ENCODE peak calls at places on chromosomes 7 and 10, in nine cellular contexts. One of them, this sample, is unnamed.

GRCh38 chr10:59708816-59709471 is 706 bp downstream of the SLC16A9 start:
- DNase-seq in putamen: no peak
- DNase-seq in MCF 10A: peak
- DNase-seq in Panc1: no peak
- DNase-seq in central memory CD4-positive, alpha-beta T cell: no peak
- DNase-seq in NCI-H1105: peak
- DNase-seq in stimulated activated CD4-positive, alpha-beta T cell treated with anti-CD3 and anti-CD28 coated beads, Interleukin-2, amount 100 ng/mL, for 48 hours: no peak
- DNase-seq in psoas muscle: peak
- DNase-seq in PC-3: peak
- DNase-seq in this sample: peak

GRCh38 chr10:110305767-110306451 is 1.2 kb upstream of the SMNDC1 start:
- DNase-seq in MCF 10A: peak
- DNase-seq in PC-3: peak
- DNase-seq in central memory CD4-positive, alpha-beta T cell: peak
- DNase-seq in Panc1: peak
- DNase-seq in NCI-H1105: no peak
- DNase-seq in stimulated activated CD4-positive, alpha-beta T cell treated with anti-CD3 and anti-CD28 coated beads, Interleukin-2, amount 100 ng/mL, for 48 hours: peak
- DNase-seq in psoas muscle: no peak
- DNase-seq in putamen: peak
- DNase-seq in this sample: no peak

GRCh38 chr7:117961235-117961634 is 88.0 kb upstream of the CTTNBP2 start:
- DNase-seq in putamen: no peak
- DNase-seq in central memory CD4-positive, alpha-beta T cell: no peak
- DNase-seq in Panc1: no peak
- DNase-seq in MCF 10A: no peak
- DNase-seq in psoas muscle: no peak
- DNase-seq in PC-3: no peak
- DNase-seq in NCI-H1105: no peak
- DNase-seq in stimulated activated CD4-positive, alpha-beta T cell treated with anti-CD3 and anti-CD28 coated beads, Interleukin-2, amount 100 ng/mL, for 48 hours: no peak
- DNase-seq in this sample: no peak

GRCh38 chr10:12728569-12728968 is 272.9 kb downstream of the CCDC3 start:
- DNase-seq in central memory CD4-positive, alpha-beta T cell: no peak
- DNase-seq in NCI-H1105: no peak
- DNase-seq in MCF 10A: no peak
- DNase-seq in PC-3: no peak
- DNase-seq in psoas muscle: no peak
- DNase-seq in Panc1: no peak
- DNase-seq in stimulated activated CD4-positive, alpha-beta T cell treated with anti-CD3 and anti-CD28 coated beads, Interleukin-2, amount 100 ng/mL, for 48 hours: no peak
- DNase-seq in putamen: no peak
- DNase-seq in this sample: no peak

GRCh38 chr10:100827819-100828743 is 82.7 kb downstream of the PAX2 start:
- DNase-seq in central memory CD4-positive, alpha-beta T cell: no peak
- DNase-seq in MCF 10A: peak
- DNase-seq in psoas muscle: peak
- DNase-seq in NCI-H1105: no peak
- DNase-seq in Panc1: no peak
- DNase-seq in putamen: no peak
- DNase-seq in PC-3: peak
- DNase-seq in stimulated activated CD4-positive, alpha-beta T cell treated with anti-CD3 and anti-CD28 coated beads, Interleukin-2, amount 100 ng/mL, for 48 hours: no peak
- DNase-seq in this sample: no peak

GRCh38 chr7:151251926-151252835 is 3.7 kb upstream of the SMARCD3 start:
- DNase-seq in NCI-H1105: peak
- DNase-seq in Panc1: no peak
- DNase-seq in putamen: peak
- DNase-seq in central memory CD4-positive, alpha-beta T cell: no peak
- DNase-seq in stimulated activated CD4-positive, alpha-beta T cell treated with anti-CD3 and anti-CD28 coated beads, Interleukin-2, amount 100 ng/mL, for 48 hours: no peak
- DNase-seq in PC-3: peak
- DNase-seq in MCF 10A: no peak
- DNase-seq in psoas muscle: peak
- DNase-seq in this sample: no peak

GRCh38 chr7:11529382-11529781 is 302.6 kb downstream of the THSD7A start:
- DNase-seq in MCF 10A: no peak
- DNase-seq in central memory CD4-positive, alpha-beta T cell: no peak
- DNase-seq in NCI-H1105: no peak
- DNase-seq in putamen: no peak
- DNase-seq in stimulated activated CD4-positive, alpha-beta T cell treated with anti-CD3 and anti-CD28 coated beads, Interleukin-2, amount 100 ng/mL, for 48 hours: no peak
- DNase-seq in PC-3: no peak
- DNase-seq in psoas muscle: no peak
- DNase-seq in Panc1: no peak
- DNase-seq in this sample: no peak

GRCh38 chr7:69276011-69276729 is 322.1 kb upstream of the AUTS2 start:
- DNase-seq in central memory CD4-positive, alpha-beta T cell: no peak
- DNase-seq in MCF 10A: no peak
- DNase-seq in stimulated activated CD4-positive, alpha-beta T cell treated with anti-CD3 and anti-CD28 coated beads, Interleukin-2, amount 100 ng/mL, for 48 hours: no peak
- DNase-seq in Panc1: no peak
- DNase-seq in putamen: no peak
- DNase-seq in PC-3: no peak
- DNase-seq in psoas muscle: no peak
- DNase-seq in NCI-H1105: no peak
- DNase-seq in this sample: no peak

GRCh38 chr10:103852189-103852711 is 3.1 kb downstream of the SH3PXD2A start:
- DNase-seq in Panc1: no peak
- DNase-seq in psoas muscle: peak
- DNase-seq in putamen: no peak
- DNase-seq in stimulated activated CD4-positive, alpha-beta T cell treated with anti-CD3 and anti-CD28 coated beads, Interleukin-2, amount 100 ng/mL, for 48 hours: no peak
- DNase-seq in PC-3: no peak
- DNase-seq in central memory CD4-positive, alpha-beta T cell: no peak
- DNase-seq in MCF 10A: no peak
- DNase-seq in NCI-H1105: no peak
- DNase-seq in this sample: no peak

GRCh38 chr10:60359066-60359465 is 30.6 kb downstream of the ANK3 start:
- DNase-seq in NCI-H1105: no peak
- DNase-seq in MCF 10A: no peak
- DNase-seq in psoas muscle: no peak
- DNase-seq in PC-3: no peak
- DNase-seq in putamen: no peak
- DNase-seq in central memory CD4-positive, alpha-beta T cell: no peak
- DNase-seq in Panc1: no peak
- DNase-seq in stimulated activated CD4-positive, alpha-beta T cell treated with anti-CD3 and anti-CD28 coated beads, Interleukin-2, amount 100 ng/mL, for 48 hours: no peak
- DNase-seq in this sample: no peak

GRCh38 chr10:130425881-130426435 is 289.8 kb downstream of the GLRX3 start:
- DNase-seq in putamen: no peak
- DNase-seq in PC-3: no peak
- DNase-seq in MCF 10A: no peak
- DNase-seq in central memory CD4-positive, alpha-beta T cell: no peak
- DNase-seq in stimulated activated CD4-positive, alpha-beta T cell treated with anti-CD3 and anti-CD28 coated beads, Interleukin-2, amount 100 ng/mL, for 48 hours: no peak
- DNase-seq in psoas muscle: no peak
- DNase-seq in NCI-H1105: no peak
- DNase-seq in Panc1: no peak
- DNase-seq in this sample: no peak

GRCh38 chr7:116528008-116528789 is 3.4 kb downstream of the CAV1 start:
- DNase-seq in putamen: no peak
- DNase-seq in psoas muscle: peak
- DNase-seq in central memory CD4-positive, alpha-beta T cell: no peak
- DNase-seq in Panc1: no peak
- DNase-seq in NCI-H1105: no peak
- DNase-seq in MCF 10A: peak
- DNase-seq in stimulated activated CD4-positive, alpha-beta T cell treated with anti-CD3 and anti-CD28 coated beads, Interleukin-2, amount 100 ng/mL, for 48 hours: no peak
- DNase-seq in PC-3: peak
- DNase-seq in this sample: no peak

GRCh38 chr7:4010923-4011656 is 671.0 kb upstream of the FOXK1 start:
- DNase-seq in stimulated activated CD4-positive, alpha-beta T cell treated with anti-CD3 and anti-CD28 coated beads, Interleukin-2, amount 100 ng/mL, for 48 hours: no peak
- DNase-seq in Panc1: no peak
- DNase-seq in putamen: no peak
- DNase-seq in psoas muscle: no peak
- DNase-seq in MCF 10A: no peak
- DNase-seq in PC-3: no peak
- DNase-seq in central memory CD4-positive, alpha-beta T cell: no peak
- DNase-seq in NCI-H1105: no peak
- DNase-seq in this sample: no peak

GRCh38 chr7:104207348-104207730 is 474 bp downstream of the ORC5 start:
- DNase-seq in putamen: peak
- DNase-seq in psoas muscle: no peak
- DNase-seq in central memory CD4-positive, alpha-beta T cell: peak
- DNase-seq in PC-3: peak
- DNase-seq in Panc1: no peak
- DNase-seq in stimulated activated CD4-positive, alpha-beta T cell treated with anti-CD3 and anti-CD28 coated beads, Interleukin-2, amount 100 ng/mL, for 48 hours: no peak
- DNase-seq in NCI-H1105: no peak
- DNase-seq in MCF 10A: peak
- DNase-seq in this sample: no peak

GRCh38 chr7:75937958-75938786 is 23.2 kb downstream of the POR start:
- DNase-seq in central memory CD4-positive, alpha-beta T cell: no peak
- DNase-seq in stimulated activated CD4-positive, alpha-beta T cell treated with anti-CD3 and anti-CD28 coated beads, Interleukin-2, amount 100 ng/mL, for 48 hours: no peak
- DNase-seq in PC-3: peak
- DNase-seq in NCI-H1105: no peak
- DNase-seq in Panc1: no peak
- DNase-seq in MCF 10A: peak
- DNase-seq in putamen: peak
- DNase-seq in psoas muscle: peak
- DNase-seq in this sample: no peak

GRCh38 chr10:86813101-86813500 is 56.7 kb downstream of the BMPR1A start:
- DNase-seq in putamen: no peak
- DNase-seq in stimulated activated CD4-positive, alpha-beta T cell treated with anti-CD3 and anti-CD28 coated beads, Interleukin-2, amount 100 ng/mL, for 48 hours: no peak
- DNase-seq in MCF 10A: peak
- DNase-seq in Panc1: no peak
- DNase-seq in PC-3: peak
- DNase-seq in psoas muscle: no peak
- DNase-seq in NCI-H1105: no peak
- DNase-seq in central memory CD4-positive, alpha-beta T cell: no peak
- DNase-seq in this sample: no peak

GRCh38 chr10:101952196-101952595 is 103.8 kb downstream of the ARMH3 start:
- DNase-seq in PC-3: no peak
- DNase-seq in central memory CD4-positive, alpha-beta T cell: no peak
- DNase-seq in Panc1: no peak
- DNase-seq in psoas muscle: no peak
- DNase-seq in putamen: no peak
- DNase-seq in NCI-H1105: no peak
- DNase-seq in stimulated activated CD4-positive, alpha-beta T cell treated with anti-CD3 and anti-CD28 coated beads, Interleukin-2, amount 100 ng/mL, for 48 hours: no peak
- DNase-seq in MCF 10A: no peak
- DNase-seq in this sample: no peak

GRCh38 chr7:17292858-17293257 is 5.6 kb upstream of the AHR start:
- DNase-seq in stimulated activated CD4-positive, alpha-beta T cell treated with anti-CD3 and anti-CD28 coated beads, Interleukin-2, amount 100 ng/mL, for 48 hours: no peak
- DNase-seq in PC-3: no peak
- DNase-seq in central memory CD4-positive, alpha-beta T cell: no peak
- DNase-seq in putamen: no peak
- DNase-seq in Panc1: no peak
- DNase-seq in MCF 10A: no peak
- DNase-seq in psoas muscle: no peak
- DNase-seq in NCI-H1105: no peak
- DNase-seq in this sample: no peak

GRCh38 chr7:5337047-5337446 is 54.3 kb downstream of the SLC29A4 start:
- DNase-seq in central memory CD4-positive, alpha-beta T cell: no peak
- DNase-seq in putamen: no peak
- DNase-seq in MCF 10A: no peak
- DNase-seq in psoas muscle: no peak
- DNase-seq in PC-3: no peak
- DNase-seq in NCI-H1105: no peak
- DNase-seq in Panc1: no peak
- DNase-seq in stimulated activated CD4-positive, alpha-beta T cell treated with anti-CD3 and anti-CD28 coated beads, Interleukin-2, amount 100 ng/mL, for 48 hours: no peak
- DNase-seq in this sample: no peak

GRCh38 chr10:3830946-3831345 is 45.9 kb upstream of the KLF6 start:
- DNase-seq in Panc1: no peak
- DNase-seq in psoas muscle: no peak
- DNase-seq in MCF 10A: no peak
- DNase-seq in central memory CD4-positive, alpha-beta T cell: no peak
- DNase-seq in putamen: no peak
- DNase-seq in NCI-H1105: no peak
- DNase-seq in PC-3: no peak
- DNase-seq in stimulated activated CD4-positive, alpha-beta T cell treated with anti-CD3 and anti-CD28 coated beads, Interleukin-2, amount 100 ng/mL, for 48 hours: no peak
- DNase-seq in this sample: no peak

GRCh38 chr10:36489928-36490279 is 635.5 kb upstream of the ANKRD30A start:
- DNase-seq in PC-3: peak
- DNase-seq in putamen: no peak
- DNase-seq in stimulated activated CD4-positive, alpha-beta T cell treated with anti-CD3 and anti-CD28 coated beads, Interleukin-2, amount 100 ng/mL, for 48 hours: no peak
- DNase-seq in central memory CD4-positive, alpha-beta T cell: no peak
- DNase-seq in NCI-H1105: no peak
- DNase-seq in MCF 10A: no peak
- DNase-seq in psoas muscle: no peak
- DNase-seq in Panc1: no peak
- DNase-seq in this sample: no peak

GRCh38 chr7:44264221-44264956 is 61.0 kb downstream of the CAMK2B start:
- DNase-seq in psoas muscle: no peak
- DNase-seq in central memory CD4-positive, alpha-beta T cell: no peak
- DNase-seq in Panc1: no peak
- DNase-seq in stimulated activated CD4-positive, alpha-beta T cell treated with anti-CD3 and anti-CD28 coated beads, Interleukin-2, amount 100 ng/mL, for 48 hours: no peak
- DNase-seq in putamen: peak
- DNase-seq in MCF 10A: peak
- DNase-seq in PC-3: peak
- DNase-seq in NCI-H1105: peak
- DNase-seq in this sample: no peak

GRCh38 chr7:142535123-142535779 is 214.0 kb upstream of the PRSS1 start:
- DNase-seq in PC-3: peak
- DNase-seq in putamen: peak
- DNase-seq in central memory CD4-positive, alpha-beta T cell: peak
- DNase-seq in NCI-H1105: peak
- DNase-seq in Panc1: peak
- DNase-seq in MCF 10A: peak
- DNase-seq in psoas muscle: peak
- DNase-seq in stimulated activated CD4-positive, alpha-beta T cell treated with anti-CD3 and anti-CD28 coated beads, Interleukin-2, amount 100 ng/mL, for 48 hours: peak
- DNase-seq in this sample: peak

GRCh38 chr7:80905334-80905733 is 13.5 kb downstream of the SEMA3C start:
- DNase-seq in central memory CD4-positive, alpha-beta T cell: no peak
- DNase-seq in Panc1: no peak
- DNase-seq in psoas muscle: no peak
- DNase-seq in NCI-H1105: no peak
- DNase-seq in stimulated activated CD4-positive, alpha-beta T cell treated with anti-CD3 and anti-CD28 coated beads, Interleukin-2, amount 100 ng/mL, for 48 hours: no peak
- DNase-seq in MCF 10A: no peak
- DNase-seq in PC-3: no peak
- DNase-seq in putamen: no peak
- DNase-seq in this sample: no peak

GRCh38 chr10:62171791-62172190 is 96.9 kb downstream of the RTKN2 start:
- DNase-seq in stimulated activated CD4-positive, alpha-beta T cell treated with anti-CD3 and anti-CD28 coated beads, Interleukin-2, amount 100 ng/mL, for 48 hours: no peak
- DNase-seq in Panc1: no peak
- DNase-seq in putamen: no peak
- DNase-seq in central memory CD4-positive, alpha-beta T cell: no peak
- DNase-seq in NCI-H1105: no peak
- DNase-seq in psoas muscle: no peak
- DNase-seq in MCF 10A: no peak
- DNase-seq in PC-3: peak
- DNase-seq in this sample: no peak

GRCh38 chr10:101145750-101146391 is 14.8 kb downstream of the TLX1 start:
- DNase-seq in MCF 10A: no peak
- DNase-seq in Panc1: no peak
- DNase-seq in NCI-H1105: no peak
- DNase-seq in PC-3: no peak
- DNase-seq in central memory CD4-positive, alpha-beta T cell: no peak
- DNase-seq in psoas muscle: no peak
- DNase-seq in putamen: no peak
- DNase-seq in stimulated activated CD4-positive, alpha-beta T cell treated with anti-CD3 and anti-CD28 coated beads, Interleukin-2, amount 100 ng/mL, for 48 hours: no peak
- DNase-seq in this sample: no peak

GRCh38 chr10:26861326-26861998 is 704 bp upstream of the ABI1 start:
- DNase-seq in NCI-H1105: no peak
- DNase-seq in PC-3: no peak
- DNase-seq in stimulated activated CD4-positive, alpha-beta T cell treated with anti-CD3 and anti-CD28 coated beads, Interleukin-2, amount 100 ng/mL, for 48 hours: no peak
- DNase-seq in Panc1: no peak
- DNase-seq in MCF 10A: no peak
- DNase-seq in putamen: no peak
- DNase-seq in central memory CD4-positive, alpha-beta T cell: no peak
- DNase-seq in psoas muscle: no peak
- DNase-seq in this sample: no peak

GRCh38 chr10:97949462-97949861 is 81.0 kb downstream of the CRTAC1 start:
- DNase-seq in central memory CD4-positive, alpha-beta T cell: no peak
- DNase-seq in MCF 10A: no peak
- DNase-seq in PC-3: no peak
- DNase-seq in psoas muscle: no peak
- DNase-seq in putamen: no peak
- DNase-seq in Panc1: no peak
- DNase-seq in stimulated activated CD4-positive, alpha-beta T cell treated with anti-CD3 and anti-CD28 coated beads, Interleukin-2, amount 100 ng/mL, for 48 hours: no peak
- DNase-seq in NCI-H1105: no peak
- DNase-seq in this sample: no peak

GRCh38 chr10:61250131-61250530 is 203.1 kb downstream of the TMEM26 start:
- DNase-seq in NCI-H1105: no peak
- DNase-seq in stimulated activated CD4-positive, alpha-beta T cell treated with anti-CD3 and anti-CD28 coated beads, Interleukin-2, amount 100 ng/mL, for 48 hours: no peak
- DNase-seq in MCF 10A: no peak
- DNase-seq in PC-3: no peak
- DNase-seq in central memory CD4-positive, alpha-beta T cell: no peak
- DNase-seq in putamen: no peak
- DNase-seq in Panc1: no peak
- DNase-seq in psoas muscle: no peak
- DNase-seq in this sample: no peak

GRCh38 chr10:28666751-28667467 is 10.4 kb upstream of the BAMBI start:
- DNase-seq in stimulated activated CD4-positive, alpha-beta T cell treated with anti-CD3 and anti-CD28 coated beads, Interleukin-2, amount 100 ng/mL, for 48 hours: no peak
- DNase-seq in Panc1: no peak
- DNase-seq in psoas muscle: no peak
- DNase-seq in NCI-H1105: no peak
- DNase-seq in central memory CD4-positive, alpha-beta T cell: no peak
- DNase-seq in PC-3: peak
- DNase-seq in MCF 10A: no peak
- DNase-seq in putamen: no peak
- DNase-seq in this sample: no peak

GRCh38 chr7:31398815-31399214 is 58.3 kb upstream of the NEUROD6 start:
- DNase-seq in NCI-H1105: no peak
- DNase-seq in central memory CD4-positive, alpha-beta T cell: no peak
- DNase-seq in Panc1: no peak
- DNase-seq in PC-3: no peak
- DNase-seq in psoas muscle: no peak
- DNase-seq in stimulated activated CD4-positive, alpha-beta T cell treated with anti-CD3 and anti-CD28 coated beads, Interleukin-2, amount 100 ng/mL, for 48 hours: no peak
- DNase-seq in putamen: no peak
- DNase-seq in MCF 10A: no peak
- DNase-seq in this sample: no peak